ENCODE peak calls at places on chromosome 19, in eight cellular contexts. V is WERI-Rb-1, R is neural crest cell, X is mammary epithelial cell, W is hepatocyte, K is DND-41, U is PC-3, D is GM12864. Y is an unnamed sample.

GRCh38 chr19:13734751-13735150 is 29.6 kb upstream of the MRI1 start:
- DNase-seq in V (no peak), R (no peak), X (no peak), W (no peak), K (no peak), U (peak; percentile 50), D (no peak), Y (no peak)

GRCh38 chr19:9945319-9945966 is 9.1 kb upstream of the OLFM2 start:
- DNase-seq in V (no peak), R (no peak), X (peak; percentile 72), W (peak; percentile 87), K (no peak), U (peak; percentile 87), D (no peak), Y (no peak)

GRCh38 chr19:16661480-16662034 is 618 bp downstream of the TMEM38A start:
- DNase-seq in V (peak; percentile 43), R (no peak), X (no peak), W (peak; percentile 24), K (no peak), U (no peak), D (peak; percentile 36), Y (peak; percentile 34)

GRCh38 chr19:35279985-35280821 is 2.1 kb upstream of the HAMP start:
- DNase-seq in V (peak; percentile 41), R (no peak), X (no peak), W (no peak), K (no peak), U (no peak), D (no peak), Y (no peak)

GRCh38 chr19:45717983-45718650 is 12.6 kb downstream of the FBXO46 start:
- DNase-seq in V (no peak), R (no peak), X (no peak), W (peak; percentile 42), K (no peak), U (no peak), D (no peak), Y (no peak)

GRCh38 chr19:54959840-54960239 is 6.3 kb upstream of the NLRP2 start:
- DNase-seq in V (no peak), R (no peak), X (no peak), W (no peak), K (no peak), U (no peak), D (peak; percentile 60), Y (no peak)

GRCh38 chr19:44903602-44904425 is 1.8 kb upstream of the APOE start:
- DNase-seq in V (peak; percentile 66), R (peak; percentile 90), X (no peak), W (peak; percentile 79), K (peak; percentile 64), U (peak; percentile 50), D (no peak), Y (peak; percentile 83)

GRCh38 chr19:47158879-47159509 is 28.4 kb downstream of the SAE1 start:
- DNase-seq in V (no peak), R (no peak), X (peak; percentile 83), W (no peak), K (peak; percentile 33), U (no peak), D (no peak), Y (peak; percentile 60)

GRCh38 chr19:3699071-3699740 is 1.1 kb downstream of the PIP5K1C start:
- DNase-seq in V (peak; percentile 69), R (no peak), X (peak; percentile 50), W (peak; percentile 48), K (peak; percentile 49), U (peak; percentile 24), D (no peak), Y (peak; percentile 45)

GRCh38 chr19:31314849-31315620 is 34.2 kb downstream of the TSHZ3 start:
- DNase-seq in V (peak; percentile 15), R (no peak), X (no peak), W (no peak), K (no peak), U (no peak), D (no peak), Y (no peak)
- TF ChIP-seq CTCF in V (peak; percentile 46), R (no peak), X (peak; percentile 31), W (peak; percentile 25), K (no peak), U (no peak), D (no peak), Y (no peak)

DNA sequence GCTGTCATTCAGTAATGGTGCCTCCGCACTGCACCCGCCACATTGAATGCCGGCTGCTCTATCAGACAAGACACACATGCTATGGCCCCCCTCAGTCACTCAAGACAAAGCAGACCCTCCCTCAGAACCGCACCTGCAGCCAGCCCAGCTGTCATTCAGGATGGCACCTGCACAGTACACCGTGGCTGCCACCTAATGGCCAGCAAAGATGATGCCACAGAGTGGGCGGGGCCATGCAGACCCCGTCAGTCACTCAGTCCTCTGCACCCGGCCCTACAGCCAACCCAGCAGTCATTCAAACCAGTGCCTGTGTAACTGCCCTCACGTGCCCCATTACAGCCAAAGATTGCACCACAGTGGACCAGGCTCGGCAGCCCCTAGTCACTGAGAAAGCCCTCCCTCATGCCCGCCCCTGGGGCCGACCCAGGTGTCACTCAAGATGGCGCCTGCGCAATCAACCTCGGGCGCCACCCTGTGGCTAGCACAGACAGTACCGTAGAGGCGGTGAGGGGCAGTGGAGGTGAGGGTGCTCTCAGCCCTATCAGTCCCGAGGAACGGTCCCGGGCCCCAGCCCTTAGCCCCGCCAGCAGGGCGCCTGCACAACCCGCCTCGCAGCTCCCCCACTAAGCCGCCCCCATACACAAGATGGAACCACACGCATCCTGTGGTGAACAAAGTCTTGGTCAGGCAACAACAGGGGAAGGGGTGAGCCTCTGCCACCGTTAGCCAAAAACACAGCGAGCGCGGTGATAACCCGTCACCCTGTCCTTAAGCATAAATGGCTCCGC is 2.4 kb downstream of the PEG3 start:
- DNase-seq in V (peak; percentile 79), R (no peak), X (peak; percentile 2), W (no peak), K (no peak), U (peak; percentile 58), D (no peak), Y (peak; percentile 32)
- TF ChIP-seq CTCF in V (peak; percentile 49), R (no peak), X (no peak), W (no peak), K (no peak), U (peak; percentile 46), D (no peak), Y (no peak)

DNA sequence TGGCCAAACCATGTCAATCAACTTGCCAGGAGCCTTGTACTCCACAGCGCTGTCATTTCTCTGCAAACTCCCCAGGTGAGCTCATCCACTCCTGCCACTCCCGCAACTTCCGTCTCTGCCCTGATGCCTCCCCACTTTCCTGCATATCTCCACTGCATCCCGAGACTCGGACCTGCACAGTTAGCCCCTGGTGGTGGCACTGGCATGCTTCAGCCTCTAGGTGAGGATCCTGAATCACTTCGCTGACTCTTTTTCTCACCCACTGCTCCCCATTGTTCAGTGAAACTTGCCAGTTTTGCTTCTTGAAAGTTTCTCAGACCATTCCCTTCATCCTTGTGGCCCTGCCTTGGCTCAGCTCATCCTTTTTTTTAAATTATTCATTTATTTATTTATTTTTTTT is 3.4 kb upstream of the CTU1 start:
- DNase-seq in V (peak; percentile 13), R (no peak), X (no peak), W (no peak), K (no peak), U (peak; percentile 36), D (no peak), Y (no peak)
- TF ChIP-seq CTCF in V (peak; percentile 5), R (peak; percentile 37), X (peak; percentile 54), W (no peak), K (peak; percentile 14), U (peak; percentile 46), D (no peak), Y (peak; percentile 20)

GRCh38 chr19:56253737-56254136 is 18.8 kb upstream of the EDDM13 start:
- DNase-seq in V (no peak), R (no peak), X (peak; percentile 42), W (peak; percentile 71), K (no peak), U (peak; percentile 81), D (peak; percentile 21), Y (no peak)
- TF ChIP-seq CTCF in V (no peak), R (peak; percentile 57), X (peak; percentile 50), W (peak; percentile 59), K (peak; percentile 62), U (peak; percentile 70), D (no peak), Y (peak; percentile 46)